ENCODE peak calls at places on chromosomes 12 and 14, in eight cellular contexts. D is heart right ventricle; C is WERI-Rb-1; J is HCT116; M is brain microvascular endothelial cell; X is CD8-positive, alpha-beta memory T cell; U is MM.1S; T is neuronal stem cell. N is an unnamed sample. For H3K27me3, the result is how much of the 10 kb centered on the place peaks cover.

GRCh38 chr14:68645371-68645770 is 147.5 kb downstream of the ZFP36L1 start:
- DNase-seq in T (no peak), J (no peak), U (no peak), D (no peak), C (no peak), M (no peak), X (no peak), N (no peak)

GRCh38 chr14:91315844-91316267 is 71.4 kb upstream of the GPR68 start:
- DNase-seq in D (no peak), J (no peak), U (peak), T (no peak), M (no peak), C (no peak), X (peak), N (no peak)

GRCh38 chr12:44036875-44037443 is 201.1 kb downstream of the TMEM117 start:
- DNase-seq in T (no peak), C (no peak), M (no peak), U (no peak), X (no peak), J (no peak), D (no peak), N (no peak)

GRCh38 chr14:21231020-21231652 is 38.1 kb downstream of the HNRNPC start:
- DNase-seq in C (no peak), D (no peak), T (no peak), U (no peak), X (no peak), M (no peak), J (no peak), N (no peak)

GRCh38 chr12:91406920-91407341 is 224.3 kb upstream of the DCN start:
- DNase-seq in X (no peak), T (no peak), M (peak), U (no peak), D (no peak), J (peak), C (no peak), N (no peak)

GRCh38 chr12:122908915-122909314 is 13.0 kb upstream of the VPS37B start:
- DNase-seq in J (no peak), C (no peak), T (no peak), X (no peak), D (no peak), U (no peak), M (no peak), N (no peak)

GRCh38 chr12:15880721-15881120 is 1.5 kb upstream of the STRAP start:
- DNase-seq in T (no peak), U (no peak), D (no peak), X (no peak), J (no peak), M (no peak), C (no peak), N (no peak)

GRCh38 chr12:6226002-6226700 is 26.0 kb downstream of the CD9 start:
- DNase-seq in T (no peak), D (peak), M (no peak), J (no peak), C (no peak), U (no peak), X (no peak), N (no peak)

GRCh38 chr12:94427520-94428381 is 31.9 kb downstream of the CEP83 start:
- DNase-seq in U (no peak), T (no peak), X (no peak), D (no peak), M (peak), C (no peak), J (no peak), N (no peak)

GRCh38 chr12:15741082-15741481 is 48.1 kb downstream of the EPS8 start:
- DNase-seq in U (no peak), J (no peak), T (no peak), D (no peak), C (no peak), X (no peak), M (no peak), N (no peak)

GRCh38 chr14:103879570-103880333 is 32.4 kb upstream of the PPP1R13B start:
- DNase-seq in D (peak), U (no peak), J (no peak), T (no peak), M (no peak), X (no peak), C (no peak), N (peak)

GRCh38 chr14:22691171-22691570 is 47.0 kb upstream of the OR6J1 start:
- DNase-seq in X (no peak), J (no peak), T (no peak), C (no peak), D (no peak), M (peak), U (no peak), N (no peak)

GRCh38 chr12:49345840-49346658 is 639 bp upstream of the DNAJC22 start:
- DNase-seq in C (no peak), M (no peak), X (no peak), T (no peak), U (no peak), J (no peak), D (no peak), N (peak)

GRCh38 chr12:52201520-52201839 is 9.7 kb upstream of the KRT80 start:
- DNase-seq in M (no peak), X (no peak), U (no peak), C (peak), J (no peak), T (no peak), D (no peak), N (no peak)

GRCh38 chr14:65070710-65071033 is 31.6 kb downstream of the MAX start:
- DNase-seq in U (peak), D (peak), J (no peak), M (no peak), X (no peak), C (no peak), T (no peak), N (no peak)

GRCh38 chr14:90005441-90005840 is 49.7 kb downstream of the TDP1 start:
- DNase-seq in J (no peak), U (no peak), X (no peak), T (no peak), M (no peak), D (no peak), C (no peak), N (no peak)

GRCh38 chr14:104870368-104871144 is 5.5 kb downstream of the CEP170B start:
- DNase-seq in M (no peak), J (no peak), T (no peak), U (no peak), C (peak), D (peak), X (peak), N (peak)

GRCh38 chr12:22334696-22335290 is at the start of gene ST8SIA1:
- DNase-seq in J (no peak), C (peak), D (peak), X (peak), T (peak), U (peak), M (no peak), N (peak)

GRCh38 chr12:132429932-132430643 is 59.9 kb upstream of the FBRSL1 start:
- DNase-seq in X (peak), C (peak), T (no peak), J (peak), M (no peak), U (peak), D (no peak), N (peak)

GRCh38 chr14:69073925-69074324 is 79.0 kb downstream of the DCAF5 start:
- DNase-seq in T (no peak), M (no peak), D (no peak), J (no peak), X (no peak), C (no peak), U (peak), N (no peak)

GRCh38 chr14:81440041-81440440 is 39.9 kb upstream of the STON2 start:
- DNase-seq in M (no peak), C (no peak), X (no peak), T (no peak), U (no peak), D (no peak), J (no peak), N (no peak)

GRCh38 chr14:67491285-67491684 is 2.8 kb upstream of the TMEM229B start:
- DNase-seq in U (no peak), C (no peak), D (no peak), M (no peak), T (no peak), X (no peak), J (no peak), N (peak)

GRCh38 chr14:80965041-80965440 is 9.6 kb downstream of the TSHR start:
- DNase-seq in C (no peak), D (no peak), X (no peak), J (no peak), T (no peak), U (no peak), M (no peak), N (no peak)

GRCh38 chr12:132454154-132454948 is 35.6 kb upstream of the FBRSL1 start:
- DNase-seq in U (no peak), D (no peak), M (no peak), J (no peak), T (no peak), C (peak), X (no peak), N (no peak)

GRCh38 chr12:1047898-1048660 is 57.1 kb downstream of the ERC1 start:
- DNase-seq in D (no peak), X (no peak), U (no peak), C (peak), J (no peak), T (no peak), M (no peak), N (no peak)

GRCh38 chr12:90899456-90900182 is 55.4 kb downstream of the CCER1 start:
- DNase-seq in X (no peak), T (no peak), U (no peak), D (no peak), C (no peak), M (no peak), J (no peak), N (no peak)

GRCh38 chr12:11719678-11720099 is 70.2 kb downstream of the ETV6 start:
- DNase-seq in J (no peak), D (peak), M (peak), C (no peak), T (no peak), U (no peak), X (no peak), N (peak)

GRCh38 chr12:64560395-64561301 is 49.6 kb upstream of the RASSF3 start:
- DNase-seq in X (no peak), D (no peak), M (peak), T (no peak), U (no peak), J (peak), C (no peak), N (no peak)

GRCh38 chr12:32512379-32512778 is 113.0 kb downstream of the FGD4 start:
- DNase-seq in T (no peak), X (no peak), M (no peak), J (no peak), C (no peak), U (peak), D (no peak), N (no peak)

GRCh38 chr12:96907681-96908163 is 665 bp downstream of the NEDD1 start:
- DNase-seq in C (peak), M (peak), X (no peak), U (no peak), J (no peak), D (no peak), T (peak), N (peak)

GRCh38 chr14:76653875-76654572 is 107.2 kb upstream of the VASH1 start:
- DNase-seq in C (no peak), J (no peak), D (no peak), M (no peak), U (no peak), X (no peak), T (no peak), N (no peak)

GRCh38 chr12:94874986-94875312 is 128.5 kb downstream of the NDUFA12 start:
- DNase-seq in U (no peak), J (no peak), X (no peak), T (no peak), D (no peak), C (no peak), M (no peak), N (no peak)

GRCh38 chr12:19402743-19403400 is 36.4 kb upstream of the AEBP2 start:
- DNase-seq in M (peak), C (no peak), U (no peak), D (peak), J (no peak), T (no peak), X (no peak), N (no peak)

GRCh38 chr14:77458249-77458950 is 507 bp downstream of the AHSA1 start:
- DNase-seq in U (peak), T (no peak), J (no peak), D (no peak), C (peak), X (peak), M (peak), N (peak)

GRCh38 chr14:69712637-69713088 is 54.3 kb upstream of the SRSF5 start:
- DNase-seq in X (no peak), J (no peak), M (no peak), U (peak), C (peak), D (peak), T (no peak), N (peak)

GRCh38 chr14:77660754-77661153 is 44.3 kb upstream of the SPTLC2 start:
- DNase-seq in U (no peak), J (no peak), D (no peak), X (no peak), M (no peak), T (peak), C (no peak), N (no peak)

GRCh38 chr12:25388216-25388615 is 137.5 kb upstream of the KRAS start:
- DNase-seq in T (no peak), U (no peak), J (no peak), M (no peak), X (peak), C (no peak), D (no peak), N (no peak)

GRCh38 chr12:15243102-15243501 is 21.9 kb upstream of the RERG start:
- DNase-seq in C (no peak), X (no peak), T (no peak), M (no peak), U (no peak), J (no peak), D (no peak), N (no peak)

GRCh38 chr12:104695453-104696148 is 238.9 kb downstream of the CHST11 start:
- DNase-seq in C (no peak), X (peak), T (no peak), U (no peak), J (no peak), D (no peak), M (peak), N (no peak)

GRCh38 chr14:75578099-75578785 is at the start of gene FLVCR2:
- DNase-seq in J (no peak), X (peak), U (peak), D (peak), C (peak), T (peak), M (peak), N (peak)
- H3K27me3 ChIP-seq in J (under half), X (under half), U (under half), D (under half), C (under half), T (under half), M (under half), N (under half)

GRCh38 chr12:124177276-124177950 is 117.5 kb upstream of the RFLNA start:
- DNase-seq in C (no peak), D (no peak), X (no peak), U (no peak), J (no peak), T (no peak), M (no peak), N (no peak)
- H3K27me3 ChIP-seq in C (under half), D (under half), X (under half), U (under half), J (under half), T (under half), M (under half), N (under half)

DNA sequence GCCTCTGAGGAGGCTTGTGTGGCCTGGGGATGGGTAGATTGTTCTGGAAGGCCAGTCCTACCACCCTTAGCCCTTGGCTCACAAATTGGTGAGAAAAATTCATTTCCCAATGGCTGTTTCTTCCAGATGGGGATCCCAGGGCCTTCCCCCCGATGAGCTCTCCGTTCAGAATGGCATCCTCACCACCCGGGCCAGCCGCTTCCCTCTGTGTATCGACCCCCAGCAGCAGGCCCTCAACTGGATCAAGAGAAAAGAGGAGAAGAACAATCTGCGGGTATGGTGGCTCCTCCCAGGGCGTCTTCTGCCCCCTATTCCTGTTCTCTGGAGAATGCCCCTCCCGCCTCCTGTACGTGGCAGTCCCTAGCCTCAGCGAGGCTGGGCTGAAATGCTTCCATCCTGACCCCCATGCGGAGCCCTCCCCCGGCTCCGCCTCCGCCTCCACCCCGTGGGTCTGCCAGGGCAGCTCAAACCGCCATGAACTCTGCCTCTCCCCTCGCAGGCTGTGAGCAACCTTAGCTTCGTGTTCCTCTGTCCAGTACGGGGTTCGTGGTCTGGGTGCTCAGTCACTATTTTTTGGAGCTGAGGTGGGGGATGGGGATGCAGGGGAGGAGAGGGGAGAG is 57.8 kb downstream of the CCDC92 start:
- DNase-seq in J (no peak), M (no peak), U (no peak), C (no peak), X (no peak), D (no peak), T (no peak), N (peak)
- H3K27me3 ChIP-seq in J (under half), M (under half), U (under half), C (under half), X (under half), D (under half), T (under half), N (under half)

DNA sequence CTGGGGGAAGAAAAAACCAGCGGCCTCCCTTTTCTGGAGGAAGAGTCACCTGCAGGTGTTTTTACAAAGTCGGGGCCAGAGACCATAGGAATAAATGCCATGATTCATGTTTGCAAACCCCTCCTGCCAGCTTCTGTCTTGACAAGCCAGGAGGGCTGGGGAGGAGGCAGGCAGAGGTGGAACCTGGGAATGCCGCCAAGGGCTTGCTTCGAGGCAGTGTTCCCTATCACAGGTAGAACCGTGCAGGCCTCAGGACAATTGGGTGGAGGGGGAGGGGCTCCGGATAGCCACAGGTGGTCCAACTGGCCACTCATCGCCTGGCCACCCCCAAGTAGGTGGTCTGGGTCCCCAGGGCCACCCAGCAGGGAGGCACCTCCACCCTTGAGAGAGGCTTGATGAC is 14.2 kb upstream of the DLK1 start:
- DNase-seq in J (no peak), U (no peak), M (no peak), C (no peak), T (no peak), X (no peak), D (no peak), N (no peak)
- H3K27me3 ChIP-seq in J (under half), U (under half), M (under half), C (under half), T (under half), X (under half), D (under half), N (under half)